ENCODE peak calls at places on chromosomes 2 and 18, in ten cellular contexts. J, A, G, C, F, T, M, W, Y and Q are unnamed samples. For H3K4me1, the result is how much of the 10 kb centered on the place peaks cover.

GRCh38 chr2:102057502-102058292 is 65.9 kb downstream of the IL1R2 start:
- DNase-seq in M (no peak), C (no peak), J (no peak), A (peak), W (no peak), F (no peak), T (no peak), G (no peak), Y (no peak), Q (peak)

GRCh38 chr2:214130115-214130514 is 280.7 kb upstream of the VWC2L start:
- DNase-seq in G (no peak), Y (no peak), A (no peak), T (no peak), J (no peak), F (no peak), M (no peak), W (no peak), C (no peak), Q (no peak)

GRCh38 chr2:69781321-69782248 is 39.7 kb downstream of the ANXA4 start:
- DNase-seq in F (peak), G (no peak), J (peak), M (peak), W (no peak), T (no peak), C (no peak), Y (peak), A (no peak), Q (no peak)

GRCh38 chr2:234422895-234423505 is 73.9 kb downstream of the ARL4C start:
- DNase-seq in A (no peak), Y (peak), W (peak), F (no peak), J (peak), C (no peak), G (no peak), T (no peak), M (no peak), Q (no peak)

GRCh38 chr18:63233334-63233733 is 86.2 kb downstream of the BCL2 start:
- DNase-seq in Y (no peak), T (no peak), M (no peak), G (no peak), W (no peak), F (no peak), A (no peak), J (no peak), C (no peak), Q (no peak)

GRCh38 chr18:59885579-59886163 is 14.1 kb upstream of the PMAIP1 start:
- DNase-seq in W (no peak), M (peak), J (no peak), A (peak), Y (no peak), F (no peak), G (no peak), T (no peak), C (no peak), Q (no peak)

GRCh38 chr2:67997528-67998267 is 65.1 kb downstream of the C1D start:
- DNase-seq in M (peak), C (no peak), J (no peak), Y (no peak), T (no peak), W (no peak), F (no peak), A (peak), G (no peak), Q (no peak)

GRCh38 chr2:146981921-146982320 is 862.9 kb upstream of the ACVR2A start:
- DNase-seq in A (peak), C (no peak), M (no peak), F (no peak), G (no peak), J (no peak), Y (no peak), T (no peak), W (no peak), Q (no peak)

GRCh38 chr2:72915907-72916742 is 1.2 kb upstream of the EMX1 start:
- DNase-seq in C (no peak), F (peak), J (peak), A (no peak), W (peak), G (peak), T (peak), M (no peak), Y (peak), Q (no peak)

GRCh38 chr2:241617431-241618154 is 19.4 kb downstream of the THAP4 start:
- DNase-seq in G (peak), M (peak), Y (peak), F (peak), C (peak), W (peak), T (peak), A (no peak), J (no peak), Q (no peak)

GRCh38 chr2:174153757-174154680 is 94.3 kb downstream of the OLA1 start:
- DNase-seq in F (no peak), W (no peak), A (peak), M (peak), Y (no peak), G (no peak), T (no peak), C (no peak), J (no peak), Q (no peak)

GRCh38 chr2:190781604-190782198 is 98.9 kb upstream of the GLS start:
- DNase-seq in G (peak), J (peak), W (peak), A (peak), T (no peak), F (peak), M (peak), C (no peak), Y (peak), Q (no peak)

DNA sequence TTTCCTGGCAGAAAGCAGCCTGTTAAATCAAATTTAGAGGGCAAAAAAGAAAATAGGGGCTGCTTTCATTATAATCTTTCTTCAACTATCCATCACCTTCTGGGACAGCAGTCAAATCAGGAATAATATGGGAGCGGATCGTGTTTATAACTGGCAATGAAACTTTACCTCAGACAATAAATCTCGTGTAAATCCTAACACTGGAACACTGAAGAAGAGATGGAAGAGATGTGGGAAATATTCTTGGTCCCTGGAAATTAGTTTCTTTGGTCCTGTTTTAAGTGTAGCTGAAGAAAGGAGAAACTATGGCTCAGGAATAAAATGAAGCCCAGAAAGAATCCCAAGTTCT is 77.6 kb upstream of the SERTAD2 start:
- DNase-seq in T (no peak), F (no peak), G (no peak), M (no peak), C (no peak), J (no peak), A (no peak), W (no peak), Y (no peak), Q (no peak)
- H3K4me3 ChIP-seq in T (peak), F (no peak), G (no peak), M (no peak), C (peak), J (no peak), A (no peak), W (peak), Y (no peak), Q (no peak)

DNA sequence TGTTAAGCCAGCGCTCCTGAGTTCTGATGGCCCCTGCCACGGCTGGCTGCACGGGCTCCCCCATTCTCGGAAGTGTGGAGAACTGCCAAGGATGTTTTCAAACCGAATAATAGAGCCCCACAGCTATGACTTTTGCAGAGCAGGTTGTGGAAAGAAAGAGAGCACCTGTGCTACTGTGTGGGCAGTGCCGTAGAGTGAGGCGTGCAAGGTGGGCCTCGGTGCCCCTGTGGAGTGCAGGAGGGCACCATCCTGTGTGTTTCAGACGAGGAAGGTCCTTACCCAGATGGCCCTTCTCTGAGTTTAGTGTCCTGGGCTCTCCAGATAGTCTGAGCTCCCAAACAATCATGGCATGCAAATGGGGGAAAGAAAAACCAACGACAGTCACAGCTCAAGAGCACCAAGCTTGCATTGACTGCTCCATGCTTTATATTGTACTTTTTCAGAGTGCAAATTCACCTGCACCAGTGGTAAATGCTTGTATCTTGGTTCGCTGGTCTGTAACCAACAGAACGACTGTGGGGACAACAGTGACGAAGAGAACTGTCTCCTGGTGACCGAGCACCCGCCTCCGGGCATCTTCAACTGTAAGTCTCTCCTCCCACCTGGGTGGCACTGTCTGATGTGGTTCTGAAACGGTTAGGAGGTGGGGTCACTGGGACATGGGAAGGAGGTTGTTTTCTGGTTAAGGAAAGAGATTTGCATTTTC is 219.4 kb downstream of the LDLRAD4 start:
- DNase-seq in T (no peak), A (no peak), G (no peak), M (no peak), Y (peak), J (peak), F (no peak), C (no peak), W (peak), Q (no peak)
- H3K4me1 ChIP-seq in T (under half), A (under half), G (under half), M (under half), Y (under half), J (under half), F (under half), C (under half), W (under half), Q (under half)

GRCh38 chr18:57539702-57540101 is 46.8 kb downstream of the FECH start:
- DNase-seq in F (no peak), M (no peak), Y (no peak), J (no peak), A (no peak), C (no peak), T (no peak), W (no peak), G (no peak), Q (no peak)

GRCh38 chr18:57544958-57545661 is 41.4 kb downstream of the FECH start:
- DNase-seq in A (no peak), T (no peak), W (no peak), C (no peak), F (no peak), M (no peak), J (no peak), Y (no peak), G (no peak), Q (no peak)

GRCh38 chr18:57543560-57543959 is 42.9 kb downstream of the FECH start:
- DNase-seq in M (no peak), T (no peak), A (no peak), J (no peak), Y (no peak), C (no peak), F (no peak), G (no peak), W (no peak), Q (no peak)

GRCh38 chr18:57542801-57543427 is 43.6 kb downstream of the FECH start:
- DNase-seq in M (no peak), J (no peak), A (peak), Y (no peak), F (peak), C (no peak), T (no peak), G (peak), W (no peak), Q (no peak)

GRCh38 chr18:57542126-57542525 is 44.4 kb downstream of the FECH start:
- DNase-seq in F (peak), Y (no peak), M (no peak), W (no peak), T (no peak), C (no peak), J (no peak), G (no peak), A (peak), Q (no peak)
- H3K4me3 ChIP-seq in F (no peak), Y (no peak), M (no peak), W (no peak), T (no peak), C (no peak), J (no peak), G (no peak), A (no peak), Q (no peak)

DNA sequence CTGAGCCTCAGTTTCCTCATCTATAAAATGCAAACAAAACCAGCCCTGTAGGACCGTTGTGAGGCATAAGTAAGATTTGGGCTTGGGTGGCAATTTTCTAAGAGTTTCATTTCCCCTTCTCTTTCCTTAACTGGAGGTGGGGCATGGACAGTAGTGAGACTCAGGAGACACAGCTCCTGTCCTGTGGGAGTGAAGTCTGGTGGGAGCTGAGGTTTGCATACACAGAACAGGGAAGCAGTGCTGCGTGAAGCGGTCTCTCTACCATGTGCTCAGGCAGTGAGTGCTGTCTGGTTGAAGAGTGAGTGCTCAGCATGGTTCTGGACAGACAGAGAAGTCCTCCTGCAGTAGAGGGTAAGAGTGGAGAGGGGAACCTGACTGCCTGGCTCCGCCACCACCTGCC is 62.3 kb upstream of the MCFD2 start:
- DNase-seq in A (no peak), F (no peak), M (no peak), W (no peak), J (peak), G (no peak), C (no peak), T (no peak), Y (peak), Q (no peak)
- H3K4me1 ChIP-seq in A (under half), F (under half), M (under half), W (under half), J (under half), G (under half), C (under half), T (under half), Y (under half), Q (under half)